ENCODE peak calls at places on chromosomes 16 and 17, in four cellular contexts. E, J, G and M are unnamed samples.

GRCh38 chr17:60390223-60390622 is 1.7 kb downstream of the USP32 start:
- DNase-seq in E (no peak), J (no peak), G (peak; percentile 73), M (peak; percentile 83)

GRCh38 chr16:57049678-57050077 is 42.7 kb upstream of the CPNE2 start:
- DNase-seq in E (no peak), J (no peak), G (no peak), M (no peak)

GRCh38 chr17:74240637-74241036 is 27.3 kb downstream of the TTYH2 start:
- DNase-seq in E (no peak), J (no peak), G (peak; percentile 41), M (peak; percentile 34)

GRCh38 chr17:66970797-66971196 is 6.3 kb downstream of the CACNG4 start:
- DNase-seq in E (no peak), J (no peak), G (no peak), M (no peak)

GRCh38 chr16:4260360-4260759 is 12.5 kb downstream of the TFAP4 start:
- DNase-seq in E (no peak), J (no peak), G (no peak), M (no peak)

GRCh38 chr17:44004761-44005526 is 522 bp downstream of the NAGS start:
- DNase-seq in E (no peak), J (peak; percentile 58), G (no peak), M (peak; percentile 45)

GRCh38 chr16:51133691-51134090 is 17.4 kb downstream of the SALL1 start:
- DNase-seq in E (no peak), J (peak; percentile 45), G (no peak), M (no peak)

GRCh38 chr16:66223176-66223780 is 143.2 kb upstream of the CDH5 start:
- DNase-seq in E (no peak), J (no peak), G (peak; percentile 60), M (peak; percentile 66)

GRCh38 chr16:85423186-85423550 is 190.0 kb upstream of the GSE1 start:
- DNase-seq in E (no peak), J (no peak), G (no peak), M (no peak)

GRCh38 chr17:21540502-21540901 is 151.8 kb upstream of the KCNJ18 start:
- DNase-seq in E (no peak), J (no peak), G (no peak), M (no peak)

GRCh38 chr17:38925263-38925995 is at the start of gene LASP1NB:
- DNase-seq in E (no peak), J (peak; percentile 63), G (peak; percentile 68), M (peak; percentile 44)

GRCh38 chr17:12719948-12720347 is 54.3 kb downstream of the MYOCD start:
- DNase-seq in E (peak; percentile 35), J (no peak), G (no peak), M (no peak)

GRCh38 chr17:43579570-43580140 is 33.5 kb upstream of the ETV4 start:
- DNase-seq in E (no peak), J (no peak), G (peak; percentile 76), M (peak; percentile 83)

GRCh38 chr16:2985457-2985856 is 5.2 kb upstream of the PKMYT1 start:
- DNase-seq in E (no peak), J (no peak), G (no peak), M (no peak)

GRCh38 chr17:19017804-19018599 is 13.4 kb upstream of the FAM83G start:
- DNase-seq in E (no peak), J (no peak), G (no peak), M (no peak)

GRCh38 chr17:32517982-32518381 is 31.2 kb downstream of the CDK5R1 start:
- DNase-seq in E (no peak), J (no peak), G (no peak), M (no peak)

GRCh38 chr16:24758373-24758772 is 28.9 kb downstream of the TNRC6A start:
- DNase-seq in E (peak; percentile 26), J (no peak), G (peak; percentile 39), M (no peak)

GRCh38 chr16:48210747-48211146 is 33.4 kb upstream of the LONP2 start:
- DNase-seq in E (no peak), J (no peak), G (no peak), M (no peak)

GRCh38 chr17:43713494-43714162 is 45.0 kb downstream of the SOST start:
- DNase-seq in E (peak; percentile 39), J (peak; percentile 57), G (peak; percentile 30), M (peak; percentile 71)

GRCh38 chr16:23435500-23435899 is 17.5 kb downstream of the COG7 start:
- DNase-seq in E (peak; percentile 84), J (peak; percentile 79), G (peak; percentile 85), M (peak; percentile 69)

GRCh38 chr16:11534262-11534661 is 52.5 kb downstream of the LITAF start:
- DNase-seq in E (no peak), J (no peak), G (peak; percentile 12), M (peak; percentile 20)

GRCh38 chr16:20301840-20302239 is 25.5 kb downstream of the GP2 start:
- DNase-seq in E (no peak), J (no peak), G (peak; percentile 1), M (peak; percentile 29)

GRCh38 chr17:74276051-74276476 is 2.0 kb downstream of the DNAI2 start:
- DNase-seq in E (no peak), J (no peak), G (no peak), M (peak; percentile 11)

GRCh38 chr17:10729334-10730193 is at the start of gene TMEM220:
- DNase-seq in E (peak; percentile 86), J (peak; percentile 90), G (peak; percentile 78), M (peak; percentile 89)

GRCh38 chr17:28370744-28371103 is 617 bp upstream of the VTN start:
- DNase-seq in E (no peak), J (no peak), G (no peak), M (no peak)

GRCh38 chr17:64442550-64442971 is 6.4 kb upstream of the MILR1 start:
- DNase-seq in E (no peak), J (no peak), G (no peak), M (no peak)

GRCh38 chr17:64437944-64438525 is 10.9 kb upstream of the MILR1 start:
- DNase-seq in E (no peak), J (no peak), G (no peak), M (no peak)

GRCh38 chr17:64447526-64447925 is 1.4 kb upstream of the MILR1 start:
- DNase-seq in E (no peak), J (no peak), G (no peak), M (no peak)

GRCh38 chr17:64443086-64443760 is 5.7 kb upstream of the MILR1 start:
- DNase-seq in E (no peak), J (no peak), G (no peak), M (no peak)

DNA sequence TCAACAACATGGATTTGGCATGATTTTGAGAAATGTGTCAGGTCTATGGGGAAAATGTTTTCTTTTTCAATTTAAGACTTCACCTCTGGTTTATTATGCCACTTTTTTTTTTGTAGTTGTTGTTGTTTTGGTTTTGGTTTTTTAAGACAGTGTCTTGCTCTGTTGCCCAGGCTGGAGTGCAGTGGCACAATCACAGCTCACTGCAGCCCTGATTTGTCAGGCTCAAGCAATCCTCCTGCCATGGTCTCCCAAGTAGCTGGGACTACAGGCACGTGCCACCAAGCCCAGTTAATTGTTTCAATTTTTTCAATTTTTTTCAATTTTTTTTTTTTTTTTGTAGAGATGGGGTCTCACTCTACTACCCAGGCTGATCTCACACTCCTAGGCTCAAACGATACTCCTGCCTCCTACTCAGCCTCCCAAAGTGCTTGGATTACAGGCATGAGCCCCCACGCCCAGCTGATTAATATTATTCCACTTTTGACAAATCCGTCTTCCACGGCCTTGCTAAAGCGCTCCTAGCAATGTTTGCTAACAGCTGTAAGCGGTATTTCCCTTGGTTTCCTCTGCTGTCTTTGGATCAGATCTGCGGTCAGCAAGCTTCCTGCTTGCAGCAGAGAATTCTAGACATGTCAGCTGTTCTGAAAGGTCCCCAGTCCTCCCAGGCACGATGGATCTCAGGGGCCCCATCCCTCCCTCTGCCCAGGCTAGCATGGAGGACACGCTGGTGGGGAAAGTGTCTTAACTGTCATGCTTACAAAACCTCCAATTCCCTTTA is 7.0 kb upstream of the MILR1 start:
- DNase-seq in E (no peak), J (no peak), G (peak; percentile 92), M (peak; percentile 15)
- H3K4me3 ChIP-seq in E (no peak overlapping the region), J (no peak overlapping the region), G (peak overlapping the region; percentile 22), M (no peak overlapping the region)

GRCh38 chr16:49836668-49837067 is 19.2 kb downstream of the ZNF423 start:
- DNase-seq in E (no peak), J (no peak), G (no peak), M (no peak)

GRCh38 chr16:49839462-49839825 is 16.5 kb downstream of the ZNF423 start:
- DNase-seq in E (no peak), J (no peak), G (no peak), M (no peak)

GRCh38 chr16:49838639-49839461 is 17.1 kb downstream of the ZNF423 start:
- DNase-seq in E (no peak), J (peak; percentile 76), G (no peak), M (no peak)

GRCh38 chr16:49837673-49838360 is 18.1 kb downstream of the ZNF423 start:
- DNase-seq in E (no peak), J (no peak), G (no peak), M (no peak)

DNA sequence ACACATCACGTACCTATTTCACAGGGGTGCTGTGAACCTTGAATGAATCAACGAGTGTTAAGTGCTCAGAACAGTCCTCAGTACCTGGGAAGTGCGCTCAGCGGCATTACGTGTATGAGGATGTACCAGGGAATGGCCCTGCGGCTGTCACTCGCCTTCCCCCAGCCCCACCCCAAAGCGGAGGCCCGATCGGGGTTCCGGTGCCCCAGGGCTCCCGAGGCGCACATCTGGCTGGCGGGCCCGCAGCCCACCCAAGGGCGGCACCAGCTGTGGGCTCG is 17.6 kb downstream of the ZNF423 start:
- DNase-seq in E (no peak), J (no peak), G (no peak), M (no peak)
- H3K4me3 ChIP-seq in E (no peak overlapping the region), J (peak overlapping the region; percentile 48), G (peak overlapping the region; percentile 33), M (no peak overlapping the region)

DNA sequence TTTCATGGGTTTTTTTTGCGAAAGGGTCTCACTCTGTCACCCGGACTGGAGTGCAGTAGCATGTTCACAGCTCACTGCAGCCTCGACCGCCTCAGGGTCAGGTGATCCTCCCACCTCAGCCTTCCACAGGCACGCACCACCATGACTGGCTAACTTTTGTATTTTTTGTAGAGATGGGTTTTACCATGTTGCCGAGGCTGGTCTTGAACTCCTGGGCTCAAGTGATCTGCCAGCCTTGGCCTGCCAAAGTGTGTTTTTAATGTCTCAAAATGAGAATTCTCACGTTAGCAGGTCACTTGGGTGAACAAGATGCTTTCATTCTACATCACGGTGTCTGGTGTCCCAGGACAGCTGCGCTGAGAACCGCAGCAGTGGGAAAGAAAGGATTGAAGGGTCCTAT is 3.2 kb downstream of the FBXO31 start:
- DNase-seq in E (no peak), J (no peak), G (no peak), M (no peak)
- H3K4me3 ChIP-seq in E (no peak overlapping the region), J (no peak overlapping the region), G (no peak overlapping the region), M (peak overlapping the region; percentile 81)

GRCh38 chr17:65930140-65930715 is 261.7 kb downstream of the CEP112 start:
- DNase-seq in E (no peak), J (no peak), G (no peak), M (peak; percentile 10)

GRCh38 chr17:65925606-65926307 is 266.2 kb downstream of the CEP112 start:
- DNase-seq in E (no peak), J (no peak), G (no peak), M (peak; percentile 7)

GRCh38 chr17:65920996-65921395 is 270.9 kb downstream of the CEP112 start:
- DNase-seq in E (no peak), J (no peak), G (no peak), M (no peak)

GRCh38 chr17:65931246-65932149 is 260.4 kb downstream of the CEP112 start:
- DNase-seq in E (peak; percentile 15), J (no peak), G (no peak), M (peak; percentile 10)

DNA sequence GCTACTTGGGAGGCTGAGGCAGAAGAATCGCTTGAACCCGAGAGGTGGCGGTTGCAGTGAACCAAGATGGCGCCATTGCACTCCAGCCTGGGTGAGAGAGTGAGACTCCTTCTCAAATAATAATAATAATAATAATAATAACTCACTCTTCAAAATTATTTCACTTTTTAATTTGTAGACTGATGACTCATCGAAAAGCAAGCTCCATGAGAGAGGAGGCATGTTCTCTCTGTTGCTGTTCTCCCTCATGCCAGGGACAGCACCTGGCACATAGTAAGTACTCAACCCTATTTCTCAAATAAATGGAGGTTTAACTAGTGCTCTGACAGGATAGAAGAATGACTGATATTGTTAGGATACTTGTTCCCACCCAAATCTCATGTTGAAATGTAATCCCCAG is 265.3 kb downstream of the CEP112 start:
- DNase-seq in E (no peak), J (no peak), G (no peak), M (no peak)
- H3K4me3 ChIP-seq in E (no peak overlapping the region), J (no peak overlapping the region), G (no peak overlapping the region), M (no peak overlapping the region)